ENCODE peak calls at places on chromosome 1, in ten cellular contexts. One of them, this sample, is unnamed.

GRCh38 chr1:33820804-33821203 is 43.1 kb upstream of the HMGB4 start:
- DNase-seq in GM10248: no peak
- DNase-seq in astrocyte of the spinal cord: no peak
- DNase-seq in epithelial cell of esophagus: no peak
- DNase-seq in sigmoid colon: no peak
- DNase-seq in B cell: no peak
- DNase-seq in tibial artery: no peak
- DNase-seq in neural progenitor cell: no peak
- DNase-seq in WTC11: no peak
- DNase-seq in ovary: no peak
- DNase-seq in this sample: no peak

GRCh38 chr1:30908886-30909777 is 574 bp upstream of the SDC3 start:
- DNase-seq in astrocyte of the spinal cord: no peak
- DNase-seq in GM10248: no peak
- DNase-seq in B cell: peak
- DNase-seq in epithelial cell of esophagus: no peak
- DNase-seq in WTC11: no peak
- DNase-seq in neural progenitor cell: peak
- DNase-seq in ovary: peak
- DNase-seq in tibial artery: peak
- DNase-seq in sigmoid colon: peak
- DNase-seq in this sample: no peak

GRCh38 chr1:1173793-1174415 is at the start of gene TTLL10:
- DNase-seq in neural progenitor cell: peak
- DNase-seq in sigmoid colon: no peak
- DNase-seq in astrocyte of the spinal cord: no peak
- DNase-seq in tibial artery: no peak
- DNase-seq in epithelial cell of esophagus: no peak
- DNase-seq in WTC11: peak
- DNase-seq in GM10248: no peak
- DNase-seq in ovary: no peak
- DNase-seq in B cell: peak
- DNase-seq in this sample: no peak

GRCh38 chr1:118116909-118117308 is 68.1 kb downstream of the SPAG17 start:
- DNase-seq in ovary: no peak
- DNase-seq in WTC11: no peak
- DNase-seq in astrocyte of the spinal cord: no peak
- DNase-seq in sigmoid colon: no peak
- DNase-seq in GM10248: no peak
- DNase-seq in tibial artery: no peak
- DNase-seq in B cell: no peak
- DNase-seq in neural progenitor cell: no peak
- DNase-seq in epithelial cell of esophagus: no peak
- DNase-seq in this sample: no peak

GRCh38 chr1:233289676-233290075 is 5.8 kb downstream of the PCNX2 start:
- DNase-seq in ovary: no peak
- DNase-seq in sigmoid colon: no peak
- DNase-seq in astrocyte of the spinal cord: no peak
- DNase-seq in tibial artery: no peak
- DNase-seq in neural progenitor cell: peak
- DNase-seq in GM10248: no peak
- DNase-seq in epithelial cell of esophagus: no peak
- DNase-seq in B cell: no peak
- DNase-seq in WTC11: peak
- DNase-seq in this sample: no peak

GRCh38 chr1:43914576-43915525 is 18.8 kb upstream of the ARTN start:
- DNase-seq in B cell: no peak
- DNase-seq in GM10248: no peak
- DNase-seq in sigmoid colon: peak
- DNase-seq in epithelial cell of esophagus: peak
- DNase-seq in ovary: no peak
- DNase-seq in astrocyte of the spinal cord: no peak
- DNase-seq in tibial artery: no peak
- DNase-seq in WTC11: no peak
- DNase-seq in neural progenitor cell: no peak
- DNase-seq in this sample: no peak

GRCh38 chr1:26861889-26862371 is 1.0 kb upstream of the SFN start:
- DNase-seq in B cell: no peak
- DNase-seq in epithelial cell of esophagus: peak
- DNase-seq in neural progenitor cell: no peak
- DNase-seq in astrocyte of the spinal cord: no peak
- DNase-seq in tibial artery: no peak
- DNase-seq in WTC11: no peak
- DNase-seq in GM10248: no peak
- DNase-seq in sigmoid colon: no peak
- DNase-seq in ovary: no peak
- DNase-seq in this sample: no peak

GRCh38 chr1:9892563-9893528 is 17.2 kb downstream of the CTNNBIP1 start:
- DNase-seq in tibial artery: peak
- DNase-seq in B cell: no peak
- DNase-seq in astrocyte of the spinal cord: peak
- DNase-seq in neural progenitor cell: peak
- DNase-seq in ovary: no peak
- DNase-seq in sigmoid colon: no peak
- DNase-seq in GM10248: no peak
- DNase-seq in epithelial cell of esophagus: peak
- DNase-seq in WTC11: no peak
- DNase-seq in this sample: peak

GRCh38 chr1:212671342-212672031 is 28.2 kb downstream of the BATF3 start:
- DNase-seq in ovary: no peak
- DNase-seq in neural progenitor cell: no peak
- DNase-seq in astrocyte of the spinal cord: peak
- DNase-seq in tibial artery: peak
- DNase-seq in B cell: peak
- DNase-seq in WTC11: no peak
- DNase-seq in sigmoid colon: no peak
- DNase-seq in epithelial cell of esophagus: peak
- DNase-seq in GM10248: no peak
- DNase-seq in this sample: no peak

GRCh38 chr1:58515794-58516401 is 30.6 kb downstream of the OMA1 start:
- DNase-seq in neural progenitor cell: peak
- DNase-seq in ovary: no peak
- DNase-seq in epithelial cell of esophagus: peak
- DNase-seq in tibial artery: peak
- DNase-seq in WTC11: no peak
- DNase-seq in B cell: peak
- DNase-seq in sigmoid colon: peak
- DNase-seq in astrocyte of the spinal cord: peak
- DNase-seq in GM10248: peak
- DNase-seq in this sample: peak

GRCh38 chr1:26358411-26359384 is 4.8 kb upstream of the CRYBG2 start:
- DNase-seq in B cell: peak
- DNase-seq in WTC11: no peak
- DNase-seq in tibial artery: no peak
- DNase-seq in astrocyte of the spinal cord: no peak
- DNase-seq in GM10248: no peak
- DNase-seq in epithelial cell of esophagus: peak
- DNase-seq in neural progenitor cell: no peak
- DNase-seq in sigmoid colon: no peak
- DNase-seq in ovary: no peak
- DNase-seq in this sample: no peak

GRCh38 chr1:25661043-25661807 is 44.6 kb downstream of the MAN1C1 start:
- DNase-seq in tibial artery: no peak
- DNase-seq in B cell: no peak
- DNase-seq in WTC11: no peak
- DNase-seq in epithelial cell of esophagus: peak
- DNase-seq in GM10248: no peak
- DNase-seq in ovary: no peak
- DNase-seq in astrocyte of the spinal cord: no peak
- DNase-seq in neural progenitor cell: peak
- DNase-seq in sigmoid colon: no peak
- DNase-seq in this sample: no peak

GRCh38 chr1:46303038-46303871 is at the start of the genes LRRC41 and UQCRH:
- DNase-seq in astrocyte of the spinal cord: peak
- DNase-seq in tibial artery: peak
- DNase-seq in sigmoid colon: peak
- DNase-seq in ovary: peak
- DNase-seq in neural progenitor cell: peak
- DNase-seq in WTC11: peak
- DNase-seq in epithelial cell of esophagus: peak
- DNase-seq in B cell: peak
- DNase-seq in GM10248: peak
- DNase-seq in this sample: peak

GRCh38 chr1:46301406-46302090 is 1.9 kb downstream of the LRRC41 start:
- DNase-seq in ovary: no peak
- DNase-seq in sigmoid colon: peak
- DNase-seq in neural progenitor cell: peak
- DNase-seq in epithelial cell of esophagus: peak
- DNase-seq in WTC11: peak
- DNase-seq in B cell: no peak
- DNase-seq in astrocyte of the spinal cord: peak
- DNase-seq in tibial artery: peak
- DNase-seq in GM10248: peak
- DNase-seq in this sample: no peak

GRCh38 chr1:46303872-46304326 is 401 bp downstream of the UQCRH start:
- DNase-seq in neural progenitor cell: no peak
- DNase-seq in WTC11: no peak
- DNase-seq in B cell: no peak
- DNase-seq in ovary: no peak
- DNase-seq in epithelial cell of esophagus: peak
- DNase-seq in sigmoid colon: no peak
- DNase-seq in astrocyte of the spinal cord: no peak
- DNase-seq in GM10248: no peak
- DNase-seq in tibial artery: no peak
- DNase-seq in this sample: no peak

GRCh38 chr1:46300673-46301405 is 2.6 kb downstream of the LRRC41 start:
- DNase-seq in sigmoid colon: peak
- DNase-seq in GM10248: no peak
- DNase-seq in neural progenitor cell: no peak
- DNase-seq in B cell: no peak
- DNase-seq in astrocyte of the spinal cord: peak
- DNase-seq in WTC11: no peak
- DNase-seq in tibial artery: no peak
- DNase-seq in epithelial cell of esophagus: peak
- DNase-seq in ovary: no peak
- DNase-seq in this sample: no peak

DNA sequence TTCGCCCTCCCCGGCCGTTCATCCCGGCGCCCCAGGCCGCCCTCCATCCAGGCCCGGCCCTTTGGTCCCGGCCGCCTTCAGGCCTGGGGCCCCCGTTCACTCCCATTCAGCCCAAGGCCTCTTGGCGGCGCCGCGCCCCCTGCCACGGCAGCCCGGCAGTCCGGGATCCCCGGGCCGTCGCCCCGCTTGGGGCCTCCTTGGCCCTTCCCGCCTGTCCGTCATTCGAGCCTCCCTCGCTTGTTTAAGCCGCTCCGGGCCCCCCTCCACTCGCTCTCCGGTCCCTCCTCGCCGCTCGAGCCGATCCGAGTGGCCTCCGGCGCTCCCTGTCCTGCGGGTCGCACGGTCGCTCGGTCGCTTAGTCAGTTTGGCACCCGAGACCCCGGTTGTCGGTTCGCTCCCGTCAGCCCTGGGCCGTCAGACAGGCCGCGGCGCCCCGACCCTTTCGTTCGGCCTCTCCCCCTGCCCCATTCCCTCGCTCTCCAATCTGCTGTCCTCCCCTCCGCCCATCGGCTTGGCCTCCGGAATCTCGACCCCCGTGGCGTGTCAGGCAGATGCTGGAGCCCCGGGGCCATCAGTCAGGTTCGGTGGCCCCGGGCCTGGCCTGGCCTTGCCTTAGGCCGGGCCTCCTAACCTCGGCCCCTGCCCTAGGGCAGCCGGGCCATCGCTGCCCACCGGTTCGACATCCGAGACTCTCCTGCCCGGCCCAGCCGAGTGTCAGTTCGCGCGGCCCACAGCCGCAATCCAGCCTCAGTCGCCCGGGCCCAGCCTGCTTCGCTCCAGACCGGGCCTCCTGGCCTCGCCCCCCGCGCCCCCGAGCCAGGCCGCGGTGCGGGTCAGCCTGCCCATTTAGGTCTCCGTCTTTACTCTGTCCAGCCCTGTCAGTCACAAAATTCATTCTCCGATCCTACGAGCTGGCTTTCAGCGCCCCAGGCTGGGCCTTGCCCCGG is 1.1 kb downstream of the LRRC41 start:
- DNase-seq in GM10248: peak
- DNase-seq in astrocyte of the spinal cord: peak
- DNase-seq in sigmoid colon: peak
- DNase-seq in neural progenitor cell: peak
- DNase-seq in epithelial cell of esophagus: peak
- DNase-seq in WTC11: peak
- DNase-seq in ovary: peak
- DNase-seq in tibial artery: peak
- DNase-seq in B cell: peak
- DNase-seq in this sample: no peak
- TF ChIP-seq CTCF in GM10248: peak
- TF ChIP-seq CTCF in astrocyte of the spinal cord: peak
- TF ChIP-seq CTCF in sigmoid colon: no peak
- TF ChIP-seq CTCF in neural progenitor cell: peak
- TF ChIP-seq CTCF in epithelial cell of esophagus: no peak
- TF ChIP-seq CTCF in WTC11: no peak
- TF ChIP-seq CTCF in ovary: no peak
- TF ChIP-seq CTCF in tibial artery: no peak
- TF ChIP-seq CTCF in B cell: peak
- TF ChIP-seq CTCF in this sample: no peak

DNA sequence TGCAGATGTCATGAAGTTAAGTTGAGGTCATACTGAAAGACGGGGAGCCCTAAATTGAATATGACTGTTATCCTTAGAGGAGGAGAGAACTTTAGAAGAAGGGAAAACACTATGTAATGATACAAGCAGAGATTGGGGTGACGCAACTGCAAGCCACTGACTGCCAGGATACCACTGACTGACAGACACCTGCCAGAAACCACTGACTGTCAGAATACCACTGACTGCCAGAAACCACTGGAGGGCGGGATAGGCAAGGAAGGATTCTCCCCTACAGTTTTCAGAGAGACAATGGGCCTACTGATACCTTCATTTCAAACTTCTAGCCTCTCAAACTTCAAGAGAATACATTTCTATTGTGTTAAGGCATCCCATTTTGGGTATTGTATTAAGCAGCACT is 388.7 kb downstream of the USH2A start:
- DNase-seq in tibial artery: no peak
- DNase-seq in WTC11: peak
- DNase-seq in astrocyte of the spinal cord: no peak
- DNase-seq in epithelial cell of esophagus: peak
- DNase-seq in GM10248: no peak
- DNase-seq in B cell: no peak
- DNase-seq in neural progenitor cell: peak
- DNase-seq in ovary: no peak
- DNase-seq in sigmoid colon: no peak
- DNase-seq in this sample: no peak
- TF ChIP-seq CTCF in tibial artery: no peak
- TF ChIP-seq CTCF in WTC11: no peak
- TF ChIP-seq CTCF in astrocyte of the spinal cord: no peak
- TF ChIP-seq CTCF in epithelial cell of esophagus: peak
- TF ChIP-seq CTCF in GM10248: no peak
- TF ChIP-seq CTCF in B cell: no peak
- TF ChIP-seq CTCF in neural progenitor cell: peak
- TF ChIP-seq CTCF in ovary: no peak
- TF ChIP-seq CTCF in sigmoid colon: no peak
- TF ChIP-seq CTCF in this sample: no peak

GRCh38 chr1:161374373-161374772 is 6.7 kb upstream of the CFAP126 start:
- DNase-seq in neural progenitor cell: no peak
- DNase-seq in astrocyte of the spinal cord: no peak
- DNase-seq in sigmoid colon: no peak
- DNase-seq in tibial artery: no peak
- DNase-seq in ovary: no peak
- DNase-seq in GM10248: no peak
- DNase-seq in WTC11: no peak
- DNase-seq in B cell: no peak
- DNase-seq in epithelial cell of esophagus: no peak
- DNase-seq in this sample: no peak
- TF ChIP-seq CTCF in neural progenitor cell: peak
- TF ChIP-seq CTCF in astrocyte of the spinal cord: peak
- TF ChIP-seq CTCF in sigmoid colon: no peak
- TF ChIP-seq CTCF in tibial artery: no peak
- TF ChIP-seq CTCF in ovary: no peak
- TF ChIP-seq CTCF in GM10248: peak
- TF ChIP-seq CTCF in WTC11: no peak
- TF ChIP-seq CTCF in B cell: no peak
- TF ChIP-seq CTCF in epithelial cell of esophagus: peak
- TF ChIP-seq CTCF in this sample: no peak

GRCh38 chr1:86018311-86018923 is 138.2 kb downstream of the COL24A1 start:
- DNase-seq in tibial artery: no peak
- DNase-seq in epithelial cell of esophagus: peak
- DNase-seq in GM10248: peak
- DNase-seq in WTC11: peak
- DNase-seq in ovary: no peak
- DNase-seq in sigmoid colon: no peak
- DNase-seq in astrocyte of the spinal cord: peak
- DNase-seq in B cell: peak
- DNase-seq in neural progenitor cell: peak
- DNase-seq in this sample: no peak
- TF ChIP-seq CTCF in tibial artery: peak
- TF ChIP-seq CTCF in epithelial cell of esophagus: peak
- TF ChIP-seq CTCF in GM10248: peak
- TF ChIP-seq CTCF in WTC11: peak
- TF ChIP-seq CTCF in ovary: no peak
- TF ChIP-seq CTCF in sigmoid colon: peak
- TF ChIP-seq CTCF in astrocyte of the spinal cord: peak
- TF ChIP-seq CTCF in B cell: peak
- TF ChIP-seq CTCF in neural progenitor cell: peak
- TF ChIP-seq CTCF in this sample: peak

This sample was measured in HFF-Myc.